ENCODE peak calls at places on chromosomes 4 and X, in nine cellular contexts. One of them, this sample, is unnamed.

GRCh38 chrX:153771686-153772607 is 7.9 kb downstream of the PLXNB3 start:
- DNase-seq in mucosa of descending colon: no peak
- DNase-seq in T-helper 1 cell: no peak
- DNase-seq in A549: no peak
- DNase-seq in HT1080: no peak
- DNase-seq in amygdala: no peak
- DNase-seq in CD4-positive, alpha-beta memory T cell: no peak
- DNase-seq in dorsolateral prefrontal cortex: no peak
- DNase-seq in naive B cell: no peak
- DNase-seq in this sample: no peak

GRCh38 chr4:173661001-173661400 is 131.0 kb upstream of the HAND2 start:
- DNase-seq in amygdala: no peak
- DNase-seq in A549: no peak
- DNase-seq in HT1080: no peak
- DNase-seq in dorsolateral prefrontal cortex: no peak
- DNase-seq in naive B cell: no peak
- DNase-seq in mucosa of descending colon: no peak
- DNase-seq in T-helper 1 cell: no peak
- DNase-seq in CD4-positive, alpha-beta memory T cell: no peak
- DNase-seq in this sample: no peak

GRCh38 chrX:20988118-20988517 is 386.1 kb upstream of the CNKSR2 start:
- DNase-seq in mucosa of descending colon: no peak
- DNase-seq in naive B cell: no peak
- DNase-seq in HT1080: peak; percentile 89
- DNase-seq in amygdala: no peak
- DNase-seq in T-helper 1 cell: no peak
- DNase-seq in CD4-positive, alpha-beta memory T cell: no peak
- DNase-seq in dorsolateral prefrontal cortex: no peak
- DNase-seq in A549: no peak
- DNase-seq in this sample: no peak

GRCh38 chr4:185559913-185560281 is 24.6 kb upstream of the PDLIM3 start:
- DNase-seq in amygdala: no peak
- DNase-seq in dorsolateral prefrontal cortex: no peak
- DNase-seq in mucosa of descending colon: no peak
- DNase-seq in T-helper 1 cell: no peak
- DNase-seq in CD4-positive, alpha-beta memory T cell: no peak
- DNase-seq in HT1080: peak; percentile 98
- DNase-seq in naive B cell: no peak
- DNase-seq in A549: no peak
- DNase-seq in this sample: no peak

GRCh38 chrX:36950495-36951253 is 57.5 kb upstream of the FAM47C start:
- DNase-seq in dorsolateral prefrontal cortex: no peak
- DNase-seq in HT1080: no peak
- DNase-seq in amygdala: no peak
- DNase-seq in CD4-positive, alpha-beta memory T cell: no peak
- DNase-seq in mucosa of descending colon: no peak
- DNase-seq in naive B cell: no peak
- DNase-seq in A549: no peak
- DNase-seq in T-helper 1 cell: no peak
- DNase-seq in this sample: no peak

GRCh38 chr4:83208776-83209365 is 75.7 kb downstream of the COQ2 start:
- DNase-seq in T-helper 1 cell: no peak
- DNase-seq in mucosa of descending colon: no peak
- DNase-seq in A549: peak; percentile 13
- DNase-seq in amygdala: no peak
- DNase-seq in naive B cell: no peak
- DNase-seq in HT1080: peak; percentile 16
- DNase-seq in CD4-positive, alpha-beta memory T cell: no peak
- DNase-seq in dorsolateral prefrontal cortex: no peak
- DNase-seq in this sample: no peak

GRCh38 chr4:38062894-38063168 is 102.6 kb downstream of the PTTG2 start:
- DNase-seq in dorsolateral prefrontal cortex: no peak
- DNase-seq in CD4-positive, alpha-beta memory T cell: no peak
- DNase-seq in amygdala: no peak
- DNase-seq in HT1080: no peak
- DNase-seq in mucosa of descending colon: no peak
- DNase-seq in T-helper 1 cell: no peak
- DNase-seq in A549: no peak
- DNase-seq in naive B cell: no peak
- DNase-seq in this sample: no peak

GRCh38 chrX:13087322-13088154 is 43.1 kb upstream of the FAM9C start:
- DNase-seq in amygdala: no peak
- DNase-seq in T-helper 1 cell: peak; percentile 25
- DNase-seq in mucosa of descending colon: no peak
- DNase-seq in HT1080: peak; percentile 89
- DNase-seq in dorsolateral prefrontal cortex: no peak
- DNase-seq in naive B cell: peak; percentile 86
- DNase-seq in CD4-positive, alpha-beta memory T cell: peak; percentile 93
- DNase-seq in A549: no peak
- DNase-seq in this sample: peak; percentile 34

GRCh38 chr4:2907706-2908293 is 55.4 kb downstream of the NOP14 start:
- DNase-seq in HT1080: no peak
- DNase-seq in A549: no peak
- DNase-seq in mucosa of descending colon: no peak
- DNase-seq in naive B cell: no peak
- DNase-seq in CD4-positive, alpha-beta memory T cell: no peak
- DNase-seq in amygdala: no peak
- DNase-seq in T-helper 1 cell: no peak
- DNase-seq in dorsolateral prefrontal cortex: no peak
- DNase-seq in this sample: no peak

GRCh38 chr4:10157478-10158354 is 41.1 kb upstream of the WDR1 start:
- DNase-seq in T-helper 1 cell: no peak
- DNase-seq in amygdala: peak; percentile 19
- DNase-seq in mucosa of descending colon: no peak
- DNase-seq in CD4-positive, alpha-beta memory T cell: peak; percentile 34
- DNase-seq in HT1080: peak; percentile 66
- DNase-seq in dorsolateral prefrontal cortex: peak; percentile 66
- DNase-seq in A549: peak; percentile 58
- DNase-seq in naive B cell: peak; percentile 17
- DNase-seq in this sample: peak; percentile 7

GRCh38 chr4:54384563-54384962 is 155.5 kb downstream of the PDGFRA start:
- DNase-seq in CD4-positive, alpha-beta memory T cell: peak; percentile 1
- DNase-seq in dorsolateral prefrontal cortex: peak; percentile 54
- DNase-seq in T-helper 1 cell: no peak
- DNase-seq in mucosa of descending colon: no peak
- DNase-seq in A549: no peak
- DNase-seq in HT1080: peak; percentile 53
- DNase-seq in naive B cell: no peak
- DNase-seq in amygdala: peak; percentile 10
- DNase-seq in this sample: no peak

GRCh38 chr4:121370729-121371325 is 10.0 kb downstream of the QRFPR start:
- DNase-seq in mucosa of descending colon: no peak
- DNase-seq in HT1080: peak; percentile 42
- DNase-seq in A549: no peak
- DNase-seq in CD4-positive, alpha-beta memory T cell: peak; percentile 20
- DNase-seq in amygdala: no peak
- DNase-seq in T-helper 1 cell: no peak
- DNase-seq in naive B cell: peak; percentile 1
- DNase-seq in dorsolateral prefrontal cortex: no peak
- DNase-seq in this sample: no peak

GRCh38 chrX:141787655-141788054 is 50.5 kb upstream of the MAGEC3 start:
- DNase-seq in amygdala: no peak
- DNase-seq in A549: no peak
- DNase-seq in HT1080: no peak
- DNase-seq in naive B cell: no peak
- DNase-seq in mucosa of descending colon: no peak
- DNase-seq in CD4-positive, alpha-beta memory T cell: no peak
- DNase-seq in T-helper 1 cell: no peak
- DNase-seq in dorsolateral prefrontal cortex: no peak
- DNase-seq in this sample: no peak

GRCh38 chrX:20280938-20281337 is 14.2 kb upstream of the RPS6KA3 start:
- DNase-seq in T-helper 1 cell: no peak
- DNase-seq in CD4-positive, alpha-beta memory T cell: no peak
- DNase-seq in naive B cell: no peak
- DNase-seq in HT1080: no peak
- DNase-seq in amygdala: no peak
- DNase-seq in A549: no peak
- DNase-seq in dorsolateral prefrontal cortex: no peak
- DNase-seq in mucosa of descending colon: no peak
- DNase-seq in this sample: no peak

GRCh38 chrX:149527705-149528104 is 13.1 kb upstream of the EOLA1 start:
- DNase-seq in mucosa of descending colon: no peak
- DNase-seq in CD4-positive, alpha-beta memory T cell: peak; percentile 61
- DNase-seq in amygdala: no peak
- DNase-seq in HT1080: peak; percentile 46
- DNase-seq in A549: peak; percentile 20
- DNase-seq in T-helper 1 cell: no peak
- DNase-seq in dorsolateral prefrontal cortex: no peak
- DNase-seq in naive B cell: no peak
- DNase-seq in this sample: no peak